ENCODE peak calls at places on chromosome 19, in six cellular contexts. One of them, this sample, is unnamed.

GRCh38 chr19:52957591-52957990 is 5.1 kb downstream of the ZNF816 start:
- DNase-seq in HEK293T: no peak
- DNase-seq in breast epithelium: no peak
- DNase-seq in activated T-helper 1 cell treated with anti-CD3 and anti-CD28 coated beads, Interleukin-12 subunit alpha, Interleukin-12 subunit beta, Interleukin-2, Interleukin-4 antibody, amounts not matched to agents 30 ng/mL and 10 ng/mL and 1 ng/mL, durations not matched to agents 14 hours and 24 hours and 36 hours: no peak
- DNase-seq in KBM-7: no peak
- DNase-seq in OCI-LY7: no peak
- DNase-seq in this sample: no peak

GRCh38 chr19:11538232-11539036 is at the start of gene CNN1:
- DNase-seq in HEK293T: no peak
- DNase-seq in breast epithelium: peak; percentile 66
- DNase-seq in activated T-helper 1 cell treated with anti-CD3 and anti-CD28 coated beads, Interleukin-12 subunit alpha, Interleukin-12 subunit beta, Interleukin-2, Interleukin-4 antibody, amounts not matched to agents 30 ng/mL and 10 ng/mL and 1 ng/mL, durations not matched to agents 14 hours and 24 hours and 36 hours: no peak
- DNase-seq in KBM-7: peak; percentile 27
- DNase-seq in OCI-LY7: no peak
- DNase-seq in this sample: peak; percentile 47

GRCh38 chr19:45878043-45878794 is 7.7 kb downstream of the IRF2BP1 start:
- DNase-seq in HEK293T: no peak
- DNase-seq in breast epithelium: peak; percentile 83
- DNase-seq in activated T-helper 1 cell treated with anti-CD3 and anti-CD28 coated beads, Interleukin-12 subunit alpha, Interleukin-12 subunit beta, Interleukin-2, Interleukin-4 antibody, amounts not matched to agents 30 ng/mL and 10 ng/mL and 1 ng/mL, durations not matched to agents 14 hours and 24 hours and 36 hours: no peak
- DNase-seq in KBM-7: no peak
- DNase-seq in OCI-LY7: no peak
- DNase-seq in this sample: no peak

GRCh38 chr19:17357078-17357666 is 19.8 kb downstream of the GTPBP3 start:
- DNase-seq in HEK293T: no peak
- DNase-seq in breast epithelium: no peak
- DNase-seq in activated T-helper 1 cell treated with anti-CD3 and anti-CD28 coated beads, Interleukin-12 subunit alpha, Interleukin-12 subunit beta, Interleukin-2, Interleukin-4 antibody, amounts not matched to agents 30 ng/mL and 10 ng/mL and 1 ng/mL, durations not matched to agents 14 hours and 24 hours and 36 hours: no peak
- DNase-seq in KBM-7: no peak
- DNase-seq in OCI-LY7: no peak
- DNase-seq in this sample: no peak

GRCh38 chr19:55600336-55601028 is 394 bp downstream of the ZNF524 start:
- DNase-seq in HEK293T: no peak
- DNase-seq in breast epithelium: no peak
- DNase-seq in activated T-helper 1 cell treated with anti-CD3 and anti-CD28 coated beads, Interleukin-12 subunit alpha, Interleukin-12 subunit beta, Interleukin-2, Interleukin-4 antibody, amounts not matched to agents 30 ng/mL and 10 ng/mL and 1 ng/mL, durations not matched to agents 14 hours and 24 hours and 36 hours: no peak
- DNase-seq in KBM-7: peak; percentile 61
- DNase-seq in OCI-LY7: peak; percentile 93
- DNase-seq in this sample: peak; percentile 81

GRCh38 chr19:10768369-10768768 is 50.5 kb downstream of the DNM2 start:
- DNase-seq in HEK293T: no peak
- DNase-seq in breast epithelium: no peak
- DNase-seq in activated T-helper 1 cell treated with anti-CD3 and anti-CD28 coated beads, Interleukin-12 subunit alpha, Interleukin-12 subunit beta, Interleukin-2, Interleukin-4 antibody, amounts not matched to agents 30 ng/mL and 10 ng/mL and 1 ng/mL, durations not matched to agents 14 hours and 24 hours and 36 hours: no peak
- DNase-seq in KBM-7: no peak
- DNase-seq in OCI-LY7: no peak
- DNase-seq in this sample: no peak

GRCh38 chr19:8526345-8527062 is 12.5 kb upstream of the ZNF414 start:
- DNase-seq in HEK293T: peak; percentile 89
- DNase-seq in breast epithelium: peak; percentile 94
- DNase-seq in activated T-helper 1 cell treated with anti-CD3 and anti-CD28 coated beads, Interleukin-12 subunit alpha, Interleukin-12 subunit beta, Interleukin-2, Interleukin-4 antibody, amounts not matched to agents 30 ng/mL and 10 ng/mL and 1 ng/mL, durations not matched to agents 14 hours and 24 hours and 36 hours: no peak
- DNase-seq in KBM-7: no peak
- DNase-seq in OCI-LY7: no peak
- DNase-seq in this sample: peak; percentile 85

GRCh38 chr19:4061683-4062575 is 4.8 kb downstream of the ZBTB7A start:
- DNase-seq in HEK293T: no peak
- DNase-seq in breast epithelium: peak; percentile 76
- DNase-seq in activated T-helper 1 cell treated with anti-CD3 and anti-CD28 coated beads, Interleukin-12 subunit alpha, Interleukin-12 subunit beta, Interleukin-2, Interleukin-4 antibody, amounts not matched to agents 30 ng/mL and 10 ng/mL and 1 ng/mL, durations not matched to agents 14 hours and 24 hours and 36 hours: no peak
- DNase-seq in KBM-7: no peak
- DNase-seq in OCI-LY7: peak; percentile 20
- DNase-seq in this sample: peak; percentile 94

GRCh38 chr19:16608290-16608704 is 19.7 kb downstream of the MED26 start:
- DNase-seq in HEK293T: no peak
- DNase-seq in breast epithelium: no peak
- DNase-seq in activated T-helper 1 cell treated with anti-CD3 and anti-CD28 coated beads, Interleukin-12 subunit alpha, Interleukin-12 subunit beta, Interleukin-2, Interleukin-4 antibody, amounts not matched to agents 30 ng/mL and 10 ng/mL and 1 ng/mL, durations not matched to agents 14 hours and 24 hours and 36 hours: no peak
- DNase-seq in KBM-7: no peak
- DNase-seq in OCI-LY7: no peak
- DNase-seq in this sample: peak; percentile 40

GRCh38 chr19:58033741-58034475 is at the start of gene ZSCAN1:
- DNase-seq in HEK293T: no peak
- DNase-seq in breast epithelium: peak; percentile 96
- DNase-seq in activated T-helper 1 cell treated with anti-CD3 and anti-CD28 coated beads, Interleukin-12 subunit alpha, Interleukin-12 subunit beta, Interleukin-2, Interleukin-4 antibody, amounts not matched to agents 30 ng/mL and 10 ng/mL and 1 ng/mL, durations not matched to agents 14 hours and 24 hours and 36 hours: no peak
- DNase-seq in KBM-7: no peak
- DNase-seq in OCI-LY7: no peak
- DNase-seq in this sample: peak; percentile 86

This sample was measured in cerebellar cortex.